ENCODE peak calls at places on chromosome 1, in nine cellular contexts. F is cardiac muscle cell, N is endothelial cell of umbilical vein, V is GM23338, L is K562, Y is SJSA1, U is BJ, D is GM12865, G is uterus. H is an unnamed sample.

GRCh38 chr1:69126761-69127160 is 441.0 kb upstream of the LRRC7 start:
- DNase-seq in V (no peak), D (no peak), L (no peak), Y (no peak), U (no peak), N (no peak), G (no peak), F (no peak), H (no peak)

GRCh38 chr1:64933296-64934070 is 32.9 kb downstream of the JAK1 start:
- DNase-seq in Y (peak), F (peak), U (peak), D (no peak), G (peak), V (no peak), N (peak), L (no peak), H (no peak)

GRCh38 chr1:176996455-176997090 is 167.9 kb downstream of the ASTN1 start:
- DNase-seq in G (no peak), U (no peak), F (peak), Y (no peak), L (no peak), V (peak), N (no peak), D (no peak), H (no peak)

GRCh38 chr1:201036188-201036834 is 12.8 kb upstream of the KIF21B start:
- DNase-seq in V (no peak), Y (no peak), D (no peak), L (no peak), G (no peak), N (no peak), F (no peak), U (no peak), H (no peak)

GRCh38 chr1:35490250-35490649 is 67.0 kb downstream of the KIAA0319L start:
- DNase-seq in D (no peak), G (no peak), Y (no peak), L (no peak), N (no peak), U (no peak), F (no peak), V (no peak), H (no peak)

GRCh38 chr1:156750932-156751723 is at the start of gene HDGF:
- DNase-seq in F (peak), U (no peak), D (peak), N (peak), L (peak), V (peak), Y (no peak), G (peak), H (no peak)

GRCh38 chr1:202691846-202692245 is 18.4 kb downstream of the SYT2 start:
- DNase-seq in N (no peak), U (no peak), V (no peak), L (no peak), D (no peak), Y (no peak), F (no peak), G (no peak), H (no peak)

GRCh38 chr1:1250828-1251284 is 4.3 kb upstream of the C1QTNF12 start:
- DNase-seq in L (no peak), F (no peak), V (no peak), U (no peak), N (no peak), D (peak), Y (no peak), G (no peak), H (no peak)

GRCh38 chr1:234676103-234676594 is 66.2 kb upstream of the IRF2BP2 start:
- DNase-seq in U (no peak), Y (peak), G (peak), N (peak), D (peak), F (peak), L (peak), V (peak), H (peak)

GRCh38 chr1:111513410-111514020 is 10.1 kb upstream of the ADORA3 start:
- DNase-seq in G (peak), Y (no peak), N (peak), F (peak), L (no peak), D (no peak), U (no peak), V (no peak), H (no peak)

GRCh38 chr1:109978761-109979488 is 5.6 kb upstream of the AHCYL1 start:
- DNase-seq in U (no peak), G (no peak), D (no peak), V (no peak), N (peak), L (no peak), Y (no peak), F (peak), H (no peak)

GRCh38 chr1:158274797-158275196 is 14.9 kb upstream of the CD1C start:
- DNase-seq in V (peak), F (no peak), G (no peak), L (no peak), U (no peak), Y (no peak), D (peak), N (no peak), H (no peak)

GRCh38 chr1:25645641-25646400 is 29.2 kb downstream of the MAN1C1 start:
- DNase-seq in F (no peak), V (no peak), N (no peak), G (no peak), Y (no peak), D (no peak), L (no peak), U (no peak), H (no peak)

GRCh38 chr1:34590211-34590623 is 164.6 kb upstream of the GJB5 start:
- DNase-seq in G (no peak), D (peak), U (no peak), Y (no peak), V (peak), F (no peak), N (no peak), L (no peak), H (no peak)

DNA sequence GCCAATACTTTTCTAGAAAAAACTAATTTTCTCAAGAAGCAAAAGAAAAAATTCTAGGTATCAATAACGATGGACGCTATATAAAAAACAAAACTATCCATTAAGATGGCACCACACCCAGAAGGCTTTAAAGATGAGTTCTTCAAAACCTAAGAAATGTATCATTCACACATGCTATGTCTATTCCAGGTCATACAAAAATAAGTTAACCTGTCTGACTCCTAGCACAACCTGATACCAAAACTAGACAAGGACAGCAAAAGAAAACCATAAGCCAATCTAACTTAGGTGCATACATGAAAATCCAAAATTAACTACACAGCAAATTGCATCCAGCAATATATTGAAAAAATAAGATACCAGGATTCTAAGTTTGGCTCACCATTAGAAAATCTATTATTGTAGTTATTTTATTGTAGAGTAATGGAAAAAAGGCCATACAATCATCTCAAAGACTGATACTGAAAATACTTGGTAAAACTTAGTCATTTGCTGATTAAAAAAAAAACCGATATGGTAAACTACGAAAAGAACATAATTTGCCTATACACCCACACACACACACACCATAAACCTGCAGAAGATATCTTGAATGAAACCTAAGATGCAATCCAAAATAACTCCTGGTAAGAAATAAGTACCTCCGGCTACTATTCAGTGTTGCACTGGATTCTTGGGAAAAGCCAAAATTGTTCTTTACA is 55.0 kb downstream of the TRAF5 start:
- DNase-seq in N (no peak), V (no peak), Y (no peak), F (no peak), D (peak), U (no peak), L (no peak), G (no peak), H (no peak)
- H3K4me3 ChIP-seq in N (no peak), V (peak), Y (peak), F (peak), D (peak), U (no peak), L (peak), G (no peak), H (no peak)

GRCh38 chr1:8312235-8313218 is 5.4 kb upstream of the SLC45A1 start:
- DNase-seq in N (no peak), L (no peak), Y (no peak), G (no peak), V (no peak), D (no peak), F (no peak), U (no peak), H (no peak)

GRCh38 chr1:8318436-8318835 is 522 bp downstream of the SLC45A1 start:
- DNase-seq in N (no peak), L (no peak), V (no peak), D (no peak), F (no peak), G (no peak), Y (no peak), U (no peak), H (no peak)

GRCh38 chr1:8314346-8315280 is 3.3 kb upstream of the SLC45A1 start:
- DNase-seq in F (peak), V (peak), L (peak), D (peak), Y (peak), N (peak), U (no peak), G (peak), H (peak)

GRCh38 chr1:8317647-8318360 is at the start of gene SLC45A1:
- DNase-seq in N (peak), F (peak), L (peak), U (no peak), D (peak), Y (peak), V (peak), G (peak), H (no peak)

DNA sequence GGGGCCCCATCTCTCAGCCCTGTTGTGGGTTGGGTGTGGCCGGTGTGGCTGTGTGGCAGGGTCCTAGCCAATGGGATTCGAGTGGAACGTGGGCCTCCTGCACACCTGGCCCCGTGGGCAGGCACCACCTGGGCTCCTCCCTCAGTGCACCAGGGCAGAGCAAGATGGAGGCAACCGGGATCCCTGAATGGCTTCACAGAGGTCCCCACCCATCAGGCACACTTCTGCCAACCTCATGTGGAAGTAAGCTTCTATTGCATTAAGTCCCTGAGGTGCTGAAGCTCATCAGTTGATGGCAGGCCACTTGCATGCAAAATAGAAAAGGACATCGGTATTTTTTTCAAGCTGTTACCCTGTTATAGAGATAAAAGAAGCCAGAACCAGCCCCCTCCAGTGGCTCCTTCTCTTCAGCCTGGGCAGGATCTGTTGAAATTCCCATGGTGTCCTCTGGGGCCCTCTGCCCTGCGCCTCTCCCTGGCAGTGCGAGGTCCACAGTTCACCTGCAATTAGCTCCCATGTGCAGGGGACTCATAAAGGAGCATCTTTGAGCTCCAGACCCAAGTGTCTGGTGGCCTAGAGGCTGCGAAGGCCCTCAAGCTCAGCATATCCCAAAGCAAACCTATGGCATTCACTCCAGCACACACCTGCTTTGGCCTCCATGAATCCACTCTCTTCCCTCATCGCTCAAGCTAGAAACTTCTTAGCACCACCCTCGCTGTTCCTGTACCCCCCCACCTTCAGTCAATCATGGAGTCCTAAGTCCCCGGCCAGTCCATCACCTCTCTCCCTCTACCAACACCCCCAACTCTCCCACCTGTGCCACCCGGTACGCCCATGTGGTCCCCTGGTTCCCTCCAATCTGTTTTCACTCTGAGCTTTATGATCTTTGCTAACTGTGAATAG is 2.1 kb upstream of the SLC45A1 start:
- DNase-seq in L (no peak), G (no peak), Y (no peak), F (no peak), N (no peak), D (no peak), U (no peak), V (peak), H (no peak)
- H3K4me3 ChIP-seq in L (no peak), G (no peak), Y (no peak), F (no peak), N (no peak), D (no peak), U (no peak), V (no peak), H (no peak)

GRCh38 chr1:23645338-23645737 is 46.3 kb upstream of the RPL11 start:
- DNase-seq in Y (no peak), G (no peak), L (no peak), D (no peak), F (no peak), N (no peak), V (no peak), U (no peak), H (no peak)

GRCh38 chr1:23644555-23644866 is 47.1 kb upstream of the RPL11 start:
- DNase-seq in D (no peak), N (no peak), U (no peak), G (no peak), V (no peak), F (no peak), Y (no peak), L (no peak), H (no peak)

GRCh38 chr1:23646086-23646485 is 45.5 kb upstream of the RPL11 start:
- DNase-seq in D (no peak), Y (no peak), V (no peak), L (no peak), U (no peak), N (no peak), G (no peak), F (no peak), H (no peak)

GRCh38 chr1:23646571-23646970 is 45.0 kb upstream of the RPL11 start:
- DNase-seq in N (no peak), F (no peak), Y (no peak), L (no peak), U (no peak), D (no peak), G (no peak), V (no peak), H (no peak)

DNA sequence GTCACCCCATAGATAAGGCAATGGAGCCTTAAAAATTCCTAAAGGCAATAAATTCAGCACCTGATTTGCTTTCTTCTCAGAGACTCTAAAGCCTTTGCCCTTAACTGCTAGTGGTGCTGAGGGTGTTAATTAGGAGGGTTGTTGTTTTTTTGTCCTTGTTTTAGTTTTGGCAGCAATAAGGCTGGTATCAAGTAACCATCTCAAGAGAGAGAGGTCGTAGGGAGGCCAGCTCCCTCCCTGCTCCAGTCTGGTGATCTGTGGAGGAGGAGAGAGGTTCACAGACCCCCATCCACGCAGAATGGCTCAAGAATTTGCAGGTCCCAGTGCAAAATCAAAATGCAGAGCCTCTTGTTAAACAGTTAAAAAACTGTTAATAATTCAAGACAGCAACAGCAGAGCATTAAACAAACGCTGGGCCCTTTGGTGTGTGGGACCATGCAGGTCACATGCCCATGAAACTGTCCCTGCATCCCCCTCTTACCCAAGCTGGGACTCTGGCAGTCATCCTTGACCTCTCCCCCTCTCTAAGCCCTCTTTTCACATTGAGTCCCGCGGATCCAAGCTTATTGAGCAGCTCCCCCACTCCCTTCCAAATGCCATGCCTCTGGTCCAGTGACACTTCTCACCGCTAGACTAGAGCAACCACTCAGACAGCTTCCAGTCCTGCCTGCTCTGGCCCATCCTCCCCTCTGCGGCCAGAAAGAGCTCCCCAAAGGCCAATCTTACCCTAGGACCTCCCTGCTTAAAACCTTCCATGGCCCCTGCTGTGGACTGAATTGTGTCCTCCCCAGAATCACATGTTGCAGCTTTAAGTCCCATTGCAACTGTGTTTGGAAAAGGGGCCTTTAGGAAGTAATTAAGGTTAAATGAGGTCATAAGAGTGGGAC is 47.7 kb upstream of the RPL11 start:
- DNase-seq in G (no peak), L (no peak), Y (no peak), U (no peak), N (no peak), V (no peak), D (no peak), F (no peak), H (no peak)
- H3K4me3 ChIP-seq in G (no peak), L (no peak), Y (no peak), U (no peak), N (no peak), V (no peak), D (no peak), F (no peak), H (no peak)

GRCh38 chr1:228457396-228458176 is 29.6 kb upstream of the RNF187 start:
- DNase-seq in G (peak), U (peak), F (peak), Y (peak), L (peak), V (peak), N (peak), D (peak), H (peak)

GRCh38 chr1:228455715-228456114 is 31.5 kb upstream of the RNF187 start:
- DNase-seq in Y (no peak), V (no peak), F (peak), G (no peak), D (no peak), N (no peak), L (no peak), U (no peak), H (no peak)

GRCh38 chr1:228457017-228457395 is 30.2 kb upstream of the RNF187 start:
- DNase-seq in G (no peak), U (no peak), D (no peak), Y (no peak), L (peak), F (no peak), N (no peak), V (no peak), H (no peak)

GRCh38 chr1:228454238-228454637 is 32.9 kb upstream of the RNF187 start:
- DNase-seq in N (no peak), D (no peak), L (no peak), U (no peak), Y (no peak), V (no peak), G (no peak), F (no peak), H (no peak)

GRCh38 chr1:228456252-228457016 is 30.7 kb upstream of the RNF187 start:
- DNase-seq in D (no peak), F (no peak), Y (no peak), G (no peak), U (no peak), L (no peak), N (no peak), V (no peak), H (no peak)
- H3K4me3 ChIP-seq in D (peak), F (peak), Y (peak), G (no peak), U (peak), L (peak), N (no peak), V (peak), H (peak)

DNA sequence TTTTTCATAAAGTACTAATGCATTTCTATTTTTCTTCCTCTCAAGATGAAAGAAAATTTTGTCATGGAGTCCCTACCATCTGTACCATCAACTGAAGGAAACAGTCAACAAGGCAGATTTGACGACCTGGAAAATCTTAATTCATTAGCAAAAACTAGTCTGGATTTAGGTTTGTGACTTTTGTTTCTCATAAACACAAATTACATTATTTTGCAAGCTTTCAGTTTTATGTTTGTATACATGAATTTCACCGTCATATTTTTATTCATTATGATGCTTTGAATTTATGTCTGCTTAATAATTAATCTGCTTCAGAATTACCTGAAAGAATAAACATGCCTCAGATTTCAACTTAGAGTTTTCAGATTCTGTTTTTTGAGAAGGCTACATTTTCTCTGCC is 132.9 kb downstream of the PATJ start:
- DNase-seq in L (no peak), Y (no peak), N (no peak), V (no peak), U (no peak), G (no peak), D (no peak), F (no peak), H (no peak)
- H3K4me3 ChIP-seq in L (no peak), Y (no peak), N (no peak), V (no peak), U (no peak), G (no peak), D (no peak), F (no peak), H (no peak)

GRCh38 chr1:221877365-221877764 is 135.5 kb upstream of the DUSP10 start:
- DNase-seq in U (no peak), G (no peak), N (peak), V (no peak), D (no peak), Y (no peak), L (no peak), F (no peak), H (no peak)
- H3K4me3 ChIP-seq in U (no peak), G (no peak), N (no peak), V (no peak), D (no peak), Y (no peak), L (no peak), F (no peak), H (no peak)

GRCh38 chr1:78622548-78622947 is 2.3 kb downstream of the IFI44L start:
- DNase-seq in G (no peak), F (no peak), U (no peak), Y (no peak), V (no peak), L (no peak), D (peak), N (no peak), H (no peak)
- H3K4me3 ChIP-seq in G (no peak), F (no peak), U (no peak), Y (no peak), V (no peak), L (no peak), D (peak), N (no peak), H (no peak)